ENCODE peak calls at places on chromosomes 12 and 14, in six cellular contexts. F, Q, H, I, T and E are unnamed samples. For H3K27me3, the result is how much of the 10 kb centered on the place peaks cover.

GRCh38 chr12:48001426-48002178 is 2.7 kb downstream of the COL2A1 start:
- DNase-seq in I (peak), T (peak), Q (peak), H (peak), F (peak), E (no peak)

GRCh38 chr14:54593860-54594259 is 26.9 kb downstream of the SAMD4A start:
- DNase-seq in F (no peak), I (peak), T (no peak), H (no peak), Q (no peak), E (no peak)

GRCh38 chr12:81758421-81759214 is 532 bp downstream of the PPFIA2 start:
- DNase-seq in H (no peak), F (peak), T (peak), I (no peak), Q (no peak), E (no peak)

GRCh38 chr12:17283563-17283962 is 677.6 kb upstream of the LMO3 start:
- DNase-seq in T (no peak), H (no peak), Q (no peak), I (no peak), F (no peak), E (no peak)

GRCh38 chr12:120346681-120347080 is 19.1 kb upstream of the PLA2G1B start:
- DNase-seq in T (no peak), I (no peak), Q (no peak), F (no peak), H (no peak), E (no peak)

GRCh38 chr14:102378830-102379229 is 16.1 kb downstream of the TECPR2 start:
- DNase-seq in F (no peak), Q (no peak), I (no peak), H (no peak), T (no peak), E (no peak)

GRCh38 chr12:1662761-1663439 is 28.0 kb upstream of the ADIPOR2 start:
- DNase-seq in F (no peak), I (no peak), H (peak), Q (peak), T (peak), E (peak)

GRCh38 chr12:7060353-7060954 is at the start of gene C1S:
- DNase-seq in Q (peak), H (peak), F (peak), T (peak), I (peak), E (no peak)

GRCh38 chr12:102227954-102228353 is 30.3 kb upstream of the PMCH start:
- DNase-seq in T (no peak), H (no peak), Q (no peak), F (no peak), I (no peak), E (no peak)

GRCh38 chr12:10211975-10212622 is 578 bp upstream of the GABARAPL1 start:
- DNase-seq in F (peak), I (peak), T (peak), Q (peak), H (peak), E (peak)
- H3K27ac ChIP-seq in F (peak), I (peak), T (peak), Q (peak), H (peak), E (peak)

GRCh38 chr14:95244587-95244986 is 75.1 kb downstream of the CLMN start:
- DNase-seq in T (no peak), I (no peak), H (no peak), F (no peak), Q (no peak), E (no peak)
- TF ChIP-seq CTCF in T (no peak), I (no peak), H (no peak), F (no peak), Q (no peak), E (no peak)

DNA sequence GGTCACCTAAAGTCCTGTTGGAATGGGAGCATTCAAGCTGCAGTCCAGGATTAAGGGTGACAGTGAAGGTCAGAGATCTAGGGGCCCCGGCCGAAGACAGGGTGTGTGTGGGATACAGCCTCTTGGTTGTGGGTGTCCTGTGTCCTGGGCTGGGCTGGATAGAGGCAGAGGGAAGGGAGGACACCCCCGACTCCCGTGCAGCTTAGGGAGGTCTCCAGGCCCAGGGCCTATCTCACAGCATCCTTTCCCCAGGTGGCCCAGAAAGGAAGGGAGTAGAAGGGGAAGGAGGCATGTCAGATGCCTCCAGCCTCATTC is 10.2 kb upstream of the CALCOCO1 start:
- DNase-seq in F (no peak), I (no peak), Q (no peak), T (no peak), H (no peak), E (no peak)
- H3K27me3 ChIP-seq in F (under half), I (half or more), Q (under half), T (half or more), H (under half), E (under half)

DNA sequence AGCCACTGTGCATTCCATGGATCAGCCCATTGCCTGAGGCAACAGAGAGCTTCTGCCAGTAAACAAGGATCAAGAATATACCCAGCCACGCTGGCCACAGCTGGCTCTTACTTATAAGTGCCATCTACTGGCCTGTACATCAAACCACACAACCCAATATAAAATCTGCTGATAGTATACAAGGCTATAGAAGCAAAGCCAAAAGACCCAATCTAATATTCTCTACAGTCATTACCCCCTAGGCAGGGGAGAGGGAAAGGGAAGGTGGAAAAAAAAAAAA is 4.4 kb upstream of the FAM186B start:
- DNase-seq in F (no peak), H (no peak), T (no peak), I (no peak), Q (no peak), E (no peak)
- H3K27ac ChIP-seq in F (no peak), H (no peak), T (no peak), I (no peak), Q (no peak), E (no peak)

GRCh38 chr14:104150201-104151027 is 12.0 kb downstream of the KIF26A start:
- DNase-seq in F (no peak), Q (no peak), I (no peak), T (peak), H (peak), E (no peak)
- TF ChIP-seq CTCF in F (no peak), Q (no peak), I (peak), T (peak), H (no peak), E (peak)

GRCh38 chr12:57214398-57214781 is 2.2 kb upstream of the NXPH4 start:
- DNase-seq in Q (no peak), I (peak), H (peak), F (peak), T (peak), E (peak)

GRCh38 chr12:57216014-57216891 is at the start of gene NXPH4:
- DNase-seq in Q (no peak), T (peak), H (no peak), F (no peak), I (no peak), E (peak)

GRCh38 chr12:57215065-57215464 is 1.5 kb upstream of the NXPH4 start:
- DNase-seq in T (no peak), F (no peak), I (no peak), H (no peak), Q (no peak), E (no peak)

GRCh38 chr12:57216931-57217871 is 607 bp downstream of the NXPH4 start:
- DNase-seq in I (no peak), F (no peak), H (no peak), T (no peak), Q (no peak), E (no peak)

DNA sequence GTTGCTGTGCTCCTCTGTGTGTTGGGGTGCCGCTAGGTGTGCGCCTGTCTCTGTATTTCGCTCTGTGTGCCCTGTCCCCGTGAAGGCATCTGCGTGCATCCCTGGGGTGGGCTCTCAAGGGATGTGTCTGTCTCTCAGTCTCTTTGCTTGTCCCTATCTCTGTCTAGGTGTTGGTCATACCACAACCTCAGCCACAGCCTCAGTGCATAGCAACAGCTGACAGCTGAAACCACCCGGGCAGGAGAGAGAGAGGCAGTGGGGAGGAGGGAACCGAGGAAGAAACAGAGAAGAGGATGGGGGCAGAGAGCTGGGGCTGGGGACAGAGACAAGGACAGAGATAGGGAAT is 953 bp upstream of the NXPH4 start:
- DNase-seq in I (no peak), T (no peak), H (no peak), Q (no peak), F (no peak), E (no peak)
- H3K27me3 ChIP-seq in I (half or more), T (half or more), H (half or more), Q (under half), F (under half), E (half or more)